ENCODE peak calls at places on chromosomes 7 and 10, in eight cellular contexts. I is pancreas; M is AG04450; T is CD4-positive, CD25-positive, alpha-beta regulatory T cell; C is A549; H is naive thymus-derived CD4-positive, alpha-beta T cell; B is thoracic aorta; U is cardiac muscle cell. E is an unnamed sample. For H3K9me3, the result is how much of the 10 kb centered on the place peaks cover.

GRCh38 chr7:110918949-110919548 is 171.9 kb upstream of the LRRN3 start:
- DNase-seq in T (no peak), M (no peak), H (no peak), B (no peak), U (no peak), C (no peak), I (no peak), E (no peak)

GRCh38 chr10:27197980-27198645 is 42.5 kb downstream of the ACBD5 start:
- DNase-seq in M (no peak), T (no peak), B (no peak), C (no peak), I (no peak), U (no peak), H (no peak), E (no peak)

GRCh38 chr7:114151777-114152176 is 233.0 kb upstream of the PPP1R3A start:
- DNase-seq in H (no peak), B (no peak), C (no peak), I (no peak), T (no peak), M (no peak), U (no peak), E (no peak)

GRCh38 chr7:156592124-156592884 is 48.3 kb upstream of the RNF32 start:
- DNase-seq in M (no peak), I (no peak), H (no peak), U (no peak), B (no peak), C (no peak), T (no peak), E (no peak)

GRCh38 chr10:96857613-96858012 is 25.5 kb downstream of the LCOR start:
- DNase-seq in M (no peak), H (no peak), B (no peak), C (no peak), I (no peak), T (no peak), U (no peak), E (no peak)

GRCh38 chr7:76405738-76406137 is 3.8 kb downstream of the SSC4D start:
- DNase-seq in M (no peak), T (no peak), U (no peak), H (no peak), B (no peak), I (no peak), C (no peak), E (no peak)

GRCh38 chr7:47724335-47724982 is 142.5 kb upstream of the TNS3 start:
- DNase-seq in U (peak), H (no peak), B (no peak), C (no peak), T (no peak), M (peak), I (no peak), E (no peak)

GRCh38 chr7:131276736-131277135 is 50.9 kb upstream of the MKLN1 start:
- DNase-seq in T (no peak), C (no peak), U (no peak), B (no peak), H (no peak), I (no peak), M (no peak), E (no peak)

GRCh38 chr10:71084061-71084817 is 128.1 kb upstream of the UNC5B start:
- DNase-seq in B (no peak), U (no peak), C (no peak), T (no peak), I (peak), H (no peak), M (no peak), E (no peak)

GRCh38 chr10:17954856-17955255 is 3.1 kb downstream of the SLC39A12 start:
- DNase-seq in T (no peak), H (no peak), I (no peak), C (no peak), B (no peak), U (no peak), M (no peak), E (no peak)

GRCh38 chr7:24290004-24290641 is 6.1 kb downstream of the NPY start:
- DNase-seq in H (no peak), I (no peak), B (no peak), T (peak), M (no peak), C (peak), U (peak), E (no peak)

GRCh38 chr10:20105236-20105635 is 289.0 kb downstream of the PLXDC2 start:
- DNase-seq in M (no peak), B (no peak), U (no peak), I (no peak), H (no peak), T (no peak), C (no peak), E (no peak)

GRCh38 chr10:10786334-10787090 is 231.2 kb upstream of the CELF2 start:
- DNase-seq in T (no peak), U (no peak), M (no peak), H (no peak), B (no peak), C (no peak), I (no peak), E (no peak)

GRCh38 chr10:77737608-77738007 is 100.0 kb upstream of the KCNMA1 start:
- DNase-seq in U (no peak), M (peak), B (no peak), T (no peak), I (no peak), H (no peak), C (no peak), E (no peak)

GRCh38 chr7:29319719-29320521 is 125.3 kb downstream of the CHN2 start:
- DNase-seq in B (no peak), C (no peak), U (no peak), I (no peak), T (no peak), M (no peak), H (no peak), E (no peak)

GRCh38 chr10:99983280-99983988 is 26.3 kb downstream of the DNMBP start:
- DNase-seq in U (no peak), M (no peak), T (no peak), B (no peak), I (no peak), C (no peak), H (no peak), E (no peak)

GRCh38 chr7:159167139-159167538 is 22.5 kb upstream of the VIPR2 start:
- DNase-seq in U (no peak), B (no peak), M (no peak), C (no peak), T (no peak), H (no peak), I (no peak), E (no peak)

GRCh38 chr7:159177270-159178036 is 32.8 kb upstream of the VIPR2 start:
- DNase-seq in C (no peak), B (no peak), M (no peak), I (no peak), T (no peak), H (no peak), U (no peak), E (no peak)

GRCh38 chr7:159169391-159169790 is 24.7 kb upstream of the VIPR2 start:
- DNase-seq in T (no peak), U (no peak), M (no peak), C (no peak), H (no peak), I (no peak), B (no peak), E (no peak)

GRCh38 chr7:159175792-159176191 is 31.1 kb upstream of the VIPR2 start:
- DNase-seq in C (no peak), B (no peak), T (no peak), M (no peak), I (no peak), H (no peak), U (no peak), E (no peak)

GRCh38 chr7:159172314-159172892 is 27.7 kb upstream of the VIPR2 start:
- DNase-seq in C (no peak), T (no peak), U (no peak), M (no peak), I (no peak), H (no peak), B (no peak), E (no peak)
- H3K9me3 ChIP-seq in C (under half), T (under half), U (under half), M (under half), I (under half), H (under half), B (under half), E (under half)

DNA sequence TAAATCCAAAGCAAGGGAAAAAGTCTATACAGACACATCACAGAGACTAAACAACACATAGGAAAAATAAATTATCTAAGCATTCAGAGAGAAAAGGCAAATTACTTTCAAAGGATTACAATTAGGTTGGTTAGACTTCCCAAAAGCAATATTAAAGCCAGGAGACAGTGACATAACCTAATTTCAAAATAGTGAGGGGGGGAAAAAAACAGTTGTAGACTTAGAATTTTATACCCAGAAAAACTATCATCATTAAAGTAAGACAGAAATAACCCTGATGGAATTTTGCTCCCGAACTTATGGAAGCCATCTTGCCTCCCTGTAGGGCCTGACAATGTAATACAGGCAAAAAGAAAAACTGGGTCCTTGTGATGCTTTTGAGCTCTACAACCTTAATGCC is 18.4 kb downstream of the CRPPA start:
- DNase-seq in M (no peak), B (no peak), I (no peak), C (no peak), U (no peak), T (no peak), H (no peak), E (no peak)
- H3K9me3 ChIP-seq in M (under half), B (under half), I (under half), C (under half), U (under half), T (under half), H (under half), E (under half)

GRCh38 chr10:38112159-38112558 is 18.0 kb downstream of the ZNF37A start:
- DNase-seq in M (no peak), T (no peak), U (peak), B (no peak), C (no peak), I (no peak), H (no peak), E (no peak)
- H3K9me3 ChIP-seq in M (under half), T (half or more), U (under half), B (half or more), C (half or more), I (under half), H (under half), E (under half)

GRCh38 chr7:56479748-56480147 is 363.5 kb upstream of the NUPR2 start:
- DNase-seq in C (no peak), T (no peak), H (no peak), B (no peak), I (peak), M (no peak), U (no peak), E (no peak)
- H3K9me3 ChIP-seq in C (under half), T (half or more), H (under half), B (under half), I (under half), M (half or more), U (under half), E (under half)

DNA sequence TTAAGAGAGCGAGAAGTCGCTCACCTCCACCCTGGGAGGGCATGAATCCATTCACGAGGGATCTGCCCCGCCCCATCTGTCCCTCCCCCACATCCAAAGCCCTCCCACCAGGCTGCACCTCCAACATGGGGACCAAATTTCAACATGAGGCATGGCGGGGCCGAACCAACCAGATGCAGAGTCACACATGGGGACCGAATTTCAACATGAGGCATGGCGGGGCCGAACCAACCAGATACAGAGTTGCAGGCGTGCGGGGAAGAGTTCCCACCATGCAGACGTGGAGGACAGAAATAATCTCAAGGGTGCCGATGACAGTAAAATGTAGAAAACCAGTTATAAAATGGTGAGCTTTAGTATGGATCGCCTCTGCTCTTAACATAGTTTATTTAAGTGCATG is 564.4 kb downstream of the DNAJB6 start:
- DNase-seq in C (no peak), T (no peak), B (no peak), H (no peak), U (no peak), M (no peak), I (no peak), E (no peak)
- H3K9me3 ChIP-seq in C (under half), T (under half), B (under half), H (under half), U (under half), M (half or more), I (under half), E (under half)

GRCh38 chr7:83861-84632 is 108.3 kb upstream of the FAM20C start:
- DNase-seq in H (no peak), I (peak), M (no peak), C (no peak), B (no peak), U (no peak), T (no peak), E (no peak)

GRCh38 chr7:83166-83840 is 109.1 kb upstream of the FAM20C start:
- DNase-seq in U (no peak), B (no peak), C (no peak), H (no peak), M (no peak), I (no peak), T (no peak), E (no peak)

GRCh38 chr7:81603-82342 is 110.6 kb upstream of the FAM20C start:
- DNase-seq in U (no peak), H (no peak), M (no peak), T (no peak), B (no peak), C (no peak), I (no peak), E (no peak)

GRCh38 chr7:82343-83155 is 109.8 kb upstream of the FAM20C start:
- DNase-seq in B (no peak), C (no peak), I (peak), H (no peak), T (no peak), U (no peak), M (no peak), E (no peak)

GRCh38 chr7:80259-81236 is 111.8 kb upstream of the FAM20C start:
- DNase-seq in M (no peak), T (no peak), C (no peak), B (no peak), H (no peak), U (no peak), I (no peak), E (no peak)
- H3K9me3 ChIP-seq in M (under half), T (under half), C (under half), B (under half), H (under half), U (under half), I (under half), E (under half)

DNA sequence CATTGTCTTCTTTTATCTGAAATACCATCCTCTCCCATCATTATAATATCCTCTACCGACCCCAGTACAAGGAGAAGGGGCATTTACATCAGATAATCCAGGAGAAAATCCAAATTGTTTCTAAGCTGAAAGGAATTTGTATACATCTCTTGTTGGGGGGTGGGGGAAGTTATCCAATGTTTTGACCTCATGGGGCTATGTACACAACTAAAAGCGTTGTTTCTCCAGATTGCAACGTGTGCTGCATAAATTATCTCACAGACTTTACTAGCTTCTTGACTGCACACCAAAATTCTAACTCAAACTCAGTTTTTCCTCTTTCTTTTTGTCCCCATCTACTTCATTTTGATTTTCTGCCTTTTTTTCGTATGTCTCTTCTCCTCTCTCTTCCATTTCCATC is 156.7 kb downstream of the TWIST1 start:
- DNase-seq in M (peak), I (no peak), B (no peak), U (no peak), C (no peak), H (no peak), T (no peak), E (no peak)
- H3K9me3 ChIP-seq in M (under half), I (under half), B (under half), U (under half), C (under half), H (under half), T (under half), E (under half)

GRCh38 chr7:71904486-71904885 is 507.7 kb downstream of the CALN1 start:
- DNase-seq in I (no peak), C (no peak), H (no peak), B (no peak), T (no peak), M (no peak), U (no peak), E (no peak)

GRCh38 chr7:71896535-71896934 is 515.6 kb downstream of the CALN1 start:
- DNase-seq in B (no peak), M (no peak), H (no peak), T (no peak), I (no peak), U (no peak), C (no peak), E (no peak)

DNA sequence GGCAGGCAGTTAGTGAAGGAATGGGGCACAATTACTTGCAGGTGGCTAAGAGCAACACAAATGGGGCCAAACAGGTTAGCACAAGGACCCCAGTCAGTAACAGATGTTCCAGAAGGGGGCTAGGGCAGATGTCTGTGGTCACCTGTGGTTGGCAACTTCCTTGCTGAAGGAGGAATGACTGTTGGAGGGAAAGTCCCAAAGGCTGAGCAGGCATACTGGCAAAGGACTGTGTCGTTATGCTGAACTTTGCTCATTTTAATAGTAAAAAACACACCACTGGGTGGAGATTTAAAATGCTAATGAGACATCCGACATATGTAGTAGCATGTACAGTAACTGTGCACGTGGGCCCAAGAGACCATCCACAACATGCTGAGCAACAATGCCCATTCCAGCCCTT is 511.6 kb downstream of the CALN1 start:
- DNase-seq in H (no peak), C (no peak), T (no peak), U (no peak), B (no peak), M (no peak), I (no peak), E (no peak)
- H3K9me3 ChIP-seq in H (under half), C (under half), T (under half), U (under half), B (under half), M (under half), I (under half), E (under half)

GRCh38 chr7:15411019-15411418 is 150.8 kb downstream of the AGMO start:
- DNase-seq in H (no peak), B (no peak), M (no peak), C (no peak), U (no peak), I (no peak), T (no peak), E (no peak)
- H3K9me3 ChIP-seq in H (under half), B (under half), M (under half), C (under half), U (under half), I (under half), T (under half), E (under half)